ENCODE peak calls at places on chromosomes 7 and 10, in six cellular contexts. E is T-helper 9 cell; Q is central memory CD4-positive, alpha-beta T cell; G is lung; S is iris pigment epithelial cell; I is body of pancreas. L is an unnamed sample.

GRCh38 chr10:3538291-3538849 is 246.6 kb downstream of the KLF6 start:
- DNase-seq in E (no peak), I (no peak), G (peak), S (peak), Q (no peak), L (peak)

GRCh38 chr10:26509311-26509710 is 71.2 kb downstream of the APBB1IP start:
- DNase-seq in G (no peak), E (no peak), Q (no peak), I (no peak), S (no peak), L (no peak)

GRCh38 chr7:123120286-123120685 is 79.5 kb downstream of the SLC13A1 start:
- DNase-seq in E (no peak), I (no peak), G (no peak), S (peak), Q (no peak), L (peak)

GRCh38 chr10:36114913-36115312 is 472.8 kb upstream of the FZD8 start:
- DNase-seq in S (peak), Q (no peak), I (peak), E (no peak), G (peak), L (peak)

GRCh38 chr10:95788830-95789229 is 32.9 kb downstream of the ENTPD1 start:
- DNase-seq in E (no peak), S (peak), G (no peak), I (no peak), Q (no peak), L (peak)

GRCh38 chr7:50857804-50858203 is 75.1 kb upstream of the GRB10 start:
- DNase-seq in Q (no peak), G (no peak), I (peak), S (no peak), E (no peak), L (no peak)

GRCh38 chr10:88892223-88892967 is 12.3 kb downstream of the STAMBPL1 start:
- DNase-seq in S (peak), E (no peak), I (no peak), Q (no peak), G (no peak), L (peak)

GRCh38 chr7:14691597-14692203 is 210.9 kb downstream of the DGKB start:
- DNase-seq in I (peak), G (peak), E (peak), S (peak), Q (no peak), L (peak)

GRCh38 chr7:13050703-13051102 is 363.3 kb downstream of the ARL4A start:
- DNase-seq in Q (no peak), E (no peak), I (no peak), S (peak), G (no peak), L (peak)

GRCh38 chr10:99708428-99709010 is 23.4 kb downstream of the COX15 start:
- DNase-seq in Q (no peak), E (no peak), I (no peak), S (no peak), G (no peak), L (peak)

GRCh38 chr7:54426406-54426805 is 115.8 kb upstream of the VSTM2A start:
- DNase-seq in S (no peak), G (no peak), E (no peak), Q (no peak), I (no peak), L (no peak)

GRCh38 chr7:131040467-131040932 is 287.2 kb upstream of the MKLN1 start:
- DNase-seq in S (peak), Q (peak), G (no peak), I (peak), E (no peak), L (peak)

GRCh38 chr7:155371331-155371883 is 73.7 kb downstream of the INSIG1 start:
- DNase-seq in E (no peak), G (no peak), S (no peak), I (no peak), Q (no peak), L (no peak)

GRCh38 chr10:123470570-123470969 is 195.6 kb upstream of the GPR26 start:
- DNase-seq in Q (no peak), I (no peak), S (no peak), E (no peak), G (no peak), L (no peak)

GRCh38 chr7:106049139-106049725 is 62.9 kb downstream of the SYPL1 start:
- DNase-seq in E (no peak), Q (no peak), G (no peak), I (no peak), S (no peak), L (no peak)

GRCh38 chr10:133378251-133379096 is 588 bp upstream of the PAOX start:
- DNase-seq in E (peak), G (peak), I (peak), S (peak), Q (peak), L (peak)

GRCh38 chr7:14228341-14228740 is 238.9 kb upstream of the ETV1 start:
- DNase-seq in G (no peak), Q (no peak), I (no peak), E (no peak), S (peak), L (peak)